ENCODE peak calls at places on chromosome 16, in nine cellular contexts. H is left colon; E is neural crest cell; T is foreskin fibroblast; F is breast epithelium; R is HTR-8/SVneo; O is substantia nigra; P is activated T-helper 1 cell treated with anti-CD3 and anti-CD28 coated beads, Interleukin-2, amount 50 U/mL, for 16 hours; C is NB4. I is an unnamed sample.

GRCh38 chr16:80997964-80998620 is 8.6 kb downstream of the CMC2 start:
- DNase-seq in H (no peak), E (no peak), F (no peak), R (no peak), P (no peak), O (no peak), C (no peak), T (no peak), I (no peak)

GRCh38 chr16:88936913-88937666 is 39.9 kb downstream of the CBFA2T3 start:
- DNase-seq in O (no peak), P (no peak), F (no peak), C (no peak), R (no peak), H (no peak), T (no peak), E (no peak), I (no peak)

GRCh38 chr16:24917891-24918290 is 72.1 kb downstream of the SLC5A11 start:
- DNase-seq in P (no peak), R (no peak), F (no peak), O (no peak), T (no peak), E (no peak), C (no peak), H (no peak), I (no peak)

GRCh38 chr16:13205352-13205751 is 304.0 kb downstream of the SHISA9 start:
- DNase-seq in R (no peak), P (no peak), O (no peak), H (no peak), T (no peak), C (no peak), F (no peak), E (no peak), I (no peak)

GRCh38 chr16:50371936-50372595 is 3.3 kb upstream of the BRD7 start:
- DNase-seq in O (peak; percentile 52), F (no peak), E (peak; percentile 48), P (no peak), T (no peak), C (peak; percentile 25), H (no peak), R (no peak), I (no peak)

GRCh38 chr16:77896357-77896972 is 108.1 kb downstream of the VAT1L start:
- DNase-seq in O (no peak), T (no peak), R (peak; percentile 18), C (peak; percentile 23), P (no peak), H (no peak), E (no peak), F (no peak), I (no peak)

GRCh38 chr16:58820359-58820758 is 86.2 kb upstream of the GOT2 start:
- DNase-seq in P (no peak), E (no peak), F (no peak), T (no peak), O (no peak), H (no peak), C (no peak), R (no peak), I (no peak)

GRCh38 chr16:31451201-31451600 is 8.1 kb upstream of the ARMC5 start:
- DNase-seq in O (no peak), E (no peak), F (no peak), P (no peak), T (no peak), H (no peak), C (no peak), R (no peak), I (no peak)

GRCh38 chr16:88549671-88550643 is 20.2 kb upstream of the ZC3H18 start:
- DNase-seq in R (no peak), F (no peak), T (no peak), O (no peak), H (no peak), E (no peak), C (peak; percentile 56), P (no peak), I (no peak)

GRCh38 chr16:57041182-57042156 is 50.9 kb upstream of the CPNE2 start:
- DNase-seq in C (peak; percentile 79), T (no peak), P (peak; percentile 76), R (no peak), F (no peak), H (no peak), E (no peak), O (no peak), I (no peak)

GRCh38 chr16:74740795-74741304 is 33.8 kb downstream of the FA2H start:
- DNase-seq in E (no peak), T (no peak), H (peak; percentile 93), R (no peak), C (peak; percentile 25), F (peak; percentile 72), O (peak; percentile 76), P (no peak), I (no peak)

GRCh38 chr16:87560428-87561199 is 41.7 kb upstream of the JPH3 start:
- DNase-seq in H (peak; percentile 47), P (no peak), F (no peak), E (no peak), T (no peak), C (peak; percentile 59), R (no peak), O (no peak), I (no peak)

GRCh38 chr16:30948087-30948955 is 547 bp upstream of the ORAI3 start:
- DNase-seq in E (peak; percentile 91), R (peak; percentile 93), P (no peak), F (peak; percentile 82), T (peak; percentile 97), O (peak; percentile 86), H (peak; percentile 88), C (peak; percentile 51), I (peak; percentile 100)

GRCh38 chr16:15516609-15517008 is 82.2 kb downstream of the BMERB1 start:
- DNase-seq in C (no peak), T (no peak), H (no peak), R (no peak), P (no peak), F (no peak), O (no peak), E (no peak), I (no peak)

GRCh38 chr16:27318399-27319256 is 4.9 kb downstream of the IL4R start:
- DNase-seq in P (peak; percentile 34), F (no peak), C (peak; percentile 91), T (no peak), H (peak; percentile 50), O (no peak), E (no peak), R (no peak), I (no peak)

GRCh38 chr16:47732806-47733150 is 271.6 kb downstream of the PHKB start:
- DNase-seq in T (peak; percentile 93), C (no peak), E (no peak), O (no peak), P (no peak), F (no peak), H (no peak), R (peak; percentile 48), I (no peak)

GRCh38 chr16:52068447-52069074 is 478.4 kb downstream of the TOX3 start:
- DNase-seq in F (no peak), O (peak; percentile 9), C (peak; percentile 46), R (no peak), H (peak; percentile 25), T (no peak), P (no peak), E (peak; percentile 27), I (peak; percentile 45)

GRCh38 chr16:26951950-26952349 is 114.8 kb upstream of the C16orf82 start:
- DNase-seq in O (no peak), T (no peak), E (no peak), P (no peak), C (no peak), R (no peak), H (no peak), F (no peak), I (no peak)

GRCh38 chr16:3022208-3022696 is 1.5 kb downstream of the HCFC1R1 start:
- DNase-seq in R (peak; percentile 85), C (peak; percentile 86), P (peak; percentile 80), O (peak; percentile 28), T (peak; percentile 96), E (no peak), H (peak; percentile 89), F (peak; percentile 92), I (peak; percentile 73)

GRCh38 chr16:72066747-72067146 is 3.7 kb downstream of the HPR start:
- DNase-seq in R (peak; percentile 23), H (no peak), P (no peak), E (no peak), T (peak; percentile 20), O (no peak), F (no peak), C (peak; percentile 66), I (peak; percentile 15)

GRCh38 chr16:51573191-51573590 is 422.1 kb upstream of the SALL1 start:
- DNase-seq in T (no peak), P (no peak), O (no peak), H (no peak), F (no peak), R (no peak), C (no peak), E (no peak), I (no peak)

GRCh38 chr16:1530883-1531637 is 2.4 kb upstream of the TMEM204 start:
- DNase-seq in C (no peak), O (no peak), F (no peak), E (no peak), T (peak; percentile 88), R (no peak), H (peak; percentile 49), P (no peak), I (no peak)

GRCh38 chr16:12267491-12267890 is 291.0 kb downstream of the SNX29 start:
- DNase-seq in R (no peak), T (no peak), H (no peak), F (no peak), C (no peak), E (no peak), P (no peak), O (no peak), I (no peak)

GRCh38 chr16:78892925-78893324 is 707.6 kb downstream of the MAF start:
- DNase-seq in O (no peak), H (no peak), R (no peak), F (no peak), C (no peak), T (no peak), P (no peak), E (no peak), I (no peak)

GRCh38 chr16:4297480-4297879 is 18.4 kb upstream of the GLIS2 start:
- DNase-seq in C (no peak), P (no peak), F (no peak), H (no peak), E (no peak), T (no peak), O (no peak), R (no peak), I (no peak)

I was measured in neuronal stem cell.